ENCODE peak calls at places on chromosomes 6 and 20, in seven cellular contexts. One of them, this sample, is unnamed.

GRCh38 chr20:32247957-32248497 is 29.4 kb upstream of the KIF3B start:
- DNase-seq in MM.1S: no peak
- DNase-seq in hepatocyte: no peak
- DNase-seq in OCI-LY7: no peak
- DNase-seq in keratinocyte: no peak
- DNase-seq in HepG2: no peak
- DNase-seq in neural progenitor cell: no peak
- DNase-seq in this sample: no peak

GRCh38 chr6:16633465-16633864 is 127.8 kb downstream of the ATXN1 start:
- DNase-seq in MM.1S: no peak
- DNase-seq in hepatocyte: no peak
- DNase-seq in OCI-LY7: no peak
- DNase-seq in keratinocyte: no peak
- DNase-seq in HepG2: no peak
- DNase-seq in neural progenitor cell: no peak
- DNase-seq in this sample: no peak

GRCh38 chr6:119443993-119444641 is 94.6 kb upstream of the MAN1A1 start:
- DNase-seq in MM.1S: no peak
- DNase-seq in hepatocyte: no peak
- DNase-seq in OCI-LY7: peak; percentile 38
- DNase-seq in keratinocyte: no peak
- DNase-seq in HepG2: no peak
- DNase-seq in neural progenitor cell: no peak
- DNase-seq in this sample: peak; percentile 64

GRCh38 chr6:144036064-144036873 is 28.2 kb upstream of the PLAGL1 start:
- DNase-seq in MM.1S: no peak
- DNase-seq in hepatocyte: peak; percentile 23
- DNase-seq in OCI-LY7: no peak
- DNase-seq in keratinocyte: no peak
- DNase-seq in HepG2: peak; percentile 21
- DNase-seq in neural progenitor cell: peak; percentile 57
- DNase-seq in this sample: peak; percentile 62

GRCh38 chr6:115932481-115932880 is 128.2 kb downstream of the FRK start:
- DNase-seq in MM.1S: no peak
- DNase-seq in hepatocyte: no peak
- DNase-seq in OCI-LY7: no peak
- DNase-seq in keratinocyte: no peak
- DNase-seq in HepG2: no peak
- DNase-seq in neural progenitor cell: no peak
- DNase-seq in this sample: no peak

GRCh38 chr20:11117808-11118528 is 444.2 kb upstream of the JAG1 start:
- DNase-seq in MM.1S: no peak
- DNase-seq in hepatocyte: peak; percentile 5
- DNase-seq in OCI-LY7: no peak
- DNase-seq in keratinocyte: peak; percentile 95
- DNase-seq in HepG2: no peak
- DNase-seq in neural progenitor cell: no peak
- DNase-seq in this sample: peak; percentile 48

GRCh38 chr6:27873101-27874030 is 38.8 kb downstream of the OR2B2 start:
- DNase-seq in MM.1S: no peak
- DNase-seq in hepatocyte: peak; percentile 35
- DNase-seq in OCI-LY7: peak; percentile 87
- DNase-seq in keratinocyte: no peak
- DNase-seq in HepG2: no peak
- DNase-seq in neural progenitor cell: peak; percentile 68
- DNase-seq in this sample: peak; percentile 74

GRCh38 chr6:149334682-149335160 is 17.2 kb downstream of the TAB2 start:
- DNase-seq in MM.1S: no peak
- DNase-seq in hepatocyte: peak; percentile 25
- DNase-seq in OCI-LY7: no peak
- DNase-seq in keratinocyte: no peak
- DNase-seq in HepG2: no peak
- DNase-seq in neural progenitor cell: no peak
- DNase-seq in this sample: peak; percentile 45

DNA sequence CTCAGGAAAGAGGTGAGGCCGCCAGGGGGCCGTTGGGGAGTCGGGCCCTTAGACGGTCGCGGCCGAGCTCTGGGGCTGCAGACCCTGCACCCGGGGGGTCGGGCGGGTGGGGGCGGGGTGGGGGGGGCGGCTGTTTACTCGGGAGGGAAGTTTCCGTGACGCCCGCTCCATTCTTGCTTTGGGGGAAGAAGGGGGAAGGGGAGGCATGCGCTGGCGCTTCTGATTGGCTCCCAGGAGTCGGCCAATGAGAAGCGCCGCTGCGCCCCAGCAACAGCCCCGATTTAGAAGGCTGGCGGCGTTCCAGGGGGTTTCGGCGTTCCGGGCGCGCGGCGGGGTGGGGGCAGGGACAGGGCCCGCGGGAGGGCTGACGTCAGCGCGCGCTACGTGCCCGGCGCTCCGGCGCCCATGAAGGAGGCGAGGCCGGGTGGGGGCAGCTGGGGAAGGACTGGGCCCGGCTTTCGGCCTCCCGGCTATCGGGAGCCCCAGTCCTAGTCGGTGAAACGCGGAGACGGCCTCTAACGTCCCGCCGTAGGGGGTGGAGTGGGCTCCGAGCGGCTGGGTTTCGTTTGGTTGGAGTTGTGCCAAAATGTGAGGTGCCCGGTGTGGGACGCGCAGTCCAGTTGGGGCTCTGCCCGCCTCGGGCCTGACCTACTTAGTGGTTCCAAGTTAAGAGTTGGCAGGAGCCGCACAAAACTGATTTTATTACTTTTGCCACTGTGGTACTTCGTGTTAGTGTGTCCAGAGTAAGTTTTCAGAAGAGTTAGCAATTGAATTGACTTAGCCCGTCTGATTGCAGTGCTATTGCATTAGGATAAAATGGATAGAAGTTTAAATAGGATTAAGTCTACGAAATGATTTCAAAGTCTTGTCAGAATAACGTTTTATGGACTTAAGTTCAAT is 1.1 kb downstream of the PNRC1 start:
- DNase-seq in MM.1S: peak; percentile 95
- DNase-seq in hepatocyte: peak; percentile 100
- DNase-seq in OCI-LY7: peak; percentile 97
- DNase-seq in keratinocyte: peak; percentile 56
- DNase-seq in HepG2: peak; percentile 93
- DNase-seq in neural progenitor cell: peak; percentile 94
- DNase-seq in this sample: peak; percentile 97
- H2AFZ ChIP-seq in MM.1S: peak overlapping the region; percentile 26
- H2AFZ ChIP-seq in hepatocyte: no peak overlapping the region
- H2AFZ ChIP-seq in OCI-LY7: peak overlapping the region; percentile 73
- H2AFZ ChIP-seq in keratinocyte: no peak overlapping the region
- H2AFZ ChIP-seq in HepG2: no peak overlapping the region
- H2AFZ ChIP-seq in neural progenitor cell: no peak overlapping the region
- H2AFZ ChIP-seq in this sample: peak overlapping the region; percentile 32

GRCh38 chr20:15364781-15365180 is 1027.4 kb upstream of the FLRT3 start:
- DNase-seq in MM.1S: no peak
- DNase-seq in hepatocyte: no peak
- DNase-seq in OCI-LY7: no peak
- DNase-seq in keratinocyte: no peak
- DNase-seq in HepG2: no peak
- DNase-seq in neural progenitor cell: no peak
- DNase-seq in this sample: no peak
- H3K4me2 ChIP-seq in MM.1S: no peak overlapping the region
- H3K4me2 ChIP-seq in hepatocyte: no peak overlapping the region
- H3K4me2 ChIP-seq in OCI-LY7: no peak overlapping the region
- H3K4me2 ChIP-seq in keratinocyte: no peak overlapping the region
- H3K4me2 ChIP-seq in HepG2: no peak overlapping the region
- H3K4me2 ChIP-seq in neural progenitor cell: no peak overlapping the region
- H3K4me2 ChIP-seq in this sample: no peak overlapping the region

DNA sequence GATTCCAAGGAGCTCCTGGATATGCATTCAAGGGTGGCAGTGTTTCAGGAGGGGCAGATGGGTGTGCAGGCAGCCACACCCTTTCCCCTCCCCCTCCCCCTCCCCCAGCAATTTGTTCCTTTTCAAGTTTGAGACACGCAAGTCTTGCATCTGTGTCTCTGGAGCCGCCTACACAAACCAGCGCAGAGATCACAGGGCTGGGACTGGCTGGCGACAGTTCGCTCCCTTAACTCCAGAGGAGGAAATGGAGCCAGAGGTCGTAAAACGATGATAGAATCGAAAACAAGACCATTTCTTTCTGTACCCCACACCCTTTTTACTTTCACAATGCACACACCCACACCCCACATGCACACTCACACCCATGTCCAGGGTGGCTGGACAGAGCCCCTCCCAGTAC is 163.1 kb downstream of the LY86 start:
- DNase-seq in MM.1S: no peak
- DNase-seq in hepatocyte: peak; percentile 32
- DNase-seq in OCI-LY7: no peak
- DNase-seq in keratinocyte: no peak
- DNase-seq in HepG2: no peak
- DNase-seq in neural progenitor cell: no peak
- DNase-seq in this sample: peak; percentile 72
- H3K4me3 ChIP-seq in MM.1S: no peak overlapping the region
- H3K4me3 ChIP-seq in hepatocyte: no peak overlapping the region
- H3K4me3 ChIP-seq in OCI-LY7: no peak overlapping the region
- H3K4me3 ChIP-seq in keratinocyte: no peak overlapping the region
- H3K4me3 ChIP-seq in HepG2: no peak overlapping the region
- H3K4me3 ChIP-seq in neural progenitor cell: no peak overlapping the region
- H3K4me3 ChIP-seq in this sample: peak overlapping the region; percentile 52

DNA sequence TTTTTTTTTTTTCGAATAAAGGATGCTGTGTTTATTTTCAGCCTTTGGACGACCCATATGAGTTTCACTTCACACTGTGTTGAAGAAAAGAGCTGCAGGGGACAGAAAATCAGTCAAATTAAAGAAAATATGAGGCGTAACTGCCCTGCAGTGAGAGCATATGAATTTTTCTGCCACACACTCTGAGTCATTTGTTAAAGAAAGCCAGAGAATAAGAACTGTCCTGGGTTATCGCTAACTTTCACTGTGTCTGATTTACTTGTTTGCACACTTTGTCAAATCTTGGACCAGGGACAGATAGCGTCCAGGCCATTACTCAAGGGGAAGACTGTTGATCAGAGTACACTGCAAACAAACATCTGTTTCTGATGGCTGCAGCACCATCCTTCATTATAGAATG is 126.8 kb upstream of the AGPAT4 start:
- DNase-seq in MM.1S: no peak
- DNase-seq in hepatocyte: no peak
- DNase-seq in OCI-LY7: no peak
- DNase-seq in keratinocyte: no peak
- DNase-seq in HepG2: no peak
- DNase-seq in neural progenitor cell: no peak
- DNase-seq in this sample: no peak
- H2AFZ ChIP-seq in MM.1S: no peak overlapping the region
- H2AFZ ChIP-seq in hepatocyte: no peak overlapping the region
- H2AFZ ChIP-seq in OCI-LY7: no peak overlapping the region
- H2AFZ ChIP-seq in keratinocyte: no peak overlapping the region
- H2AFZ ChIP-seq in HepG2: no peak overlapping the region
- H2AFZ ChIP-seq in neural progenitor cell: no peak overlapping the region
- H2AFZ ChIP-seq in this sample: no peak overlapping the region

DNA sequence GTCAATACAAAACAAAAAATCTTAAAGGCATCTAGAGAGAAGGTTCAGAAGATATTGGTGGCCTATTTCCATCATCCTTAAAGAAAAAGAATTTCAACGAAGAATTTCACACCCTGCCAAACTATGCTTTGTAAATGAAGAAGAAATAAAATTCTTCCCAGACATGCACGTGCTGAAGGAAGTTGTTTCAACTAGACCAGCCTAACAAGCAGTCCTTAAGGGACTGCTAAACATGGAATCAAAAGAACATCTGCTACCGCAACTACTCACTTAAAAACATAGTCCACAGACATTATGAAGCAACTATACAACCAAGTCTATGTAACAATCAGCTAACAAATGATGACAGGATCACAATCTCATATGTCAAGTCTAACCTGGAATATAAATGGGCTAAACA is 584.9 kb upstream of the PTCHD4 start:
- DNase-seq in MM.1S: no peak
- DNase-seq in hepatocyte: no peak
- DNase-seq in OCI-LY7: no peak
- DNase-seq in keratinocyte: no peak
- DNase-seq in HepG2: no peak
- DNase-seq in neural progenitor cell: no peak
- DNase-seq in this sample: no peak
- H3K4me2 ChIP-seq in MM.1S: no peak overlapping the region
- H3K4me2 ChIP-seq in hepatocyte: no peak overlapping the region
- H3K4me2 ChIP-seq in OCI-LY7: no peak overlapping the region
- H3K4me2 ChIP-seq in keratinocyte: no peak overlapping the region
- H3K4me2 ChIP-seq in HepG2: no peak overlapping the region
- H3K4me2 ChIP-seq in neural progenitor cell: no peak overlapping the region
- H3K4me2 ChIP-seq in this sample: no peak overlapping the region

GRCh38 chr6:166438211-166438861 is 55.6 kb upstream of the MPC1 start:
- DNase-seq in MM.1S: no peak
- DNase-seq in hepatocyte: no peak
- DNase-seq in OCI-LY7: no peak
- DNase-seq in keratinocyte: no peak
- DNase-seq in HepG2: no peak
- DNase-seq in neural progenitor cell: no peak
- DNase-seq in this sample: no peak
- H3K4me3 ChIP-seq in MM.1S: no peak overlapping the region
- H3K4me3 ChIP-seq in hepatocyte: no peak overlapping the region
- H3K4me3 ChIP-seq in OCI-LY7: no peak overlapping the region
- H3K4me3 ChIP-seq in keratinocyte: no peak overlapping the region
- H3K4me3 ChIP-seq in HepG2: no peak overlapping the region
- H3K4me3 ChIP-seq in neural progenitor cell: no peak overlapping the region
- H3K4me3 ChIP-seq in this sample: no peak overlapping the region

DNA sequence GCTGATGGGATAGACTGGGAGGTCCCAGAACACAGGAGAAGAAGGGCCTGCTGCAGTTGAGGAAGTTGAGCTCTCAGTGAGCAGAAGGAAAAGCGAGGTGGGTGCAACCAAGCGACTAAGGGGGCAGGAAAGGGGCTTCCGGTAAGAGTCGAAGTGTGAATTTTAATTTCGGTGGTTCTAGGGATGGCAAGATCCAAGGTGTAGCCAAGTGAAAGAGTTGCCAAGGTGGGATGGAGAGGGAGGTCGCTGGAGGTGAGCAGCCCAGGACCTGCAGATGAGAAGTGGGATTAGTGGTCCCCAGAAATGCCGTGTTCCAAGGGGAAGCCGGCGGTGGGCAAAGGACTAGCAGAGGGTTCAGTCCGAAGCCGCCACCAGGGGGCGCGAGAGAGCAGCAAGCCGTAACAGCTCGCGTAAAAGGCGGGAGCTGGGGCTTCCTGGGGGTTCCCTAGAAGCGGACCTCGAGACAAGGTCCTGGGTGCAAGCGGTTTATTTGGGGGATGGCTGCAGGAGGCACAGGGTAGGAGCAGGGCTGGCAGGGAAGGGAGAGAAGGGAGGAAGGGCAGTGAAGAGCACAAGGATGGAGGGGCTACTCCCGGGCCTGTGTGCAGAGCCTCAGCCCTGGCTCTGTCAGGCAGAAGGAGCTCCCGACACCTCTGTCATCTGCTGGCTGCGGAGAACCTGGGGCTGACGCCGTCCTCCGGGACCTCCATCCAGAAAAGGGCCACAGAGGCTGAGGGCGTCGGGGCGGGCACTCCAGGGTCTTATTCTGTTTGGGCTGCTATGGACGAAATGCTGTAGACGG is 103.6 kb downstream of the PAX1 start:
- DNase-seq in MM.1S: peak; percentile 43
- DNase-seq in hepatocyte: peak; percentile 73
- DNase-seq in OCI-LY7: peak; percentile 49
- DNase-seq in keratinocyte: no peak
- DNase-seq in HepG2: peak; percentile 31
- DNase-seq in neural progenitor cell: peak; percentile 83
- DNase-seq in this sample: peak; percentile 57
- H2AFZ ChIP-seq in MM.1S: no peak overlapping the region
- H2AFZ ChIP-seq in hepatocyte: no peak overlapping the region
- H2AFZ ChIP-seq in OCI-LY7: no peak overlapping the region
- H2AFZ ChIP-seq in keratinocyte: no peak overlapping the region
- H2AFZ ChIP-seq in HepG2: no peak overlapping the region
- H2AFZ ChIP-seq in neural progenitor cell: peak overlapping the region; percentile 61
- H2AFZ ChIP-seq in this sample: no peak overlapping the region

This sample was measured in osteoblast.